ENCODE peak calls at places on chromosomes 2 and 18, in seven cellular contexts. I is astrocyte of the spinal cord; V is CD8-positive, alpha-beta T cell; Z is activated naive CD8-positive, alpha-beta T cell treated with anti-CD3 and anti-CD28 coated beads, Interleukin-2, amount 50 U/mL, for 24 hours; D is T-helper 9 cell; N is AG04450; B is activated T-cell treated with anti-CD3 and anti-CD28 coated beads, Interleukin-2, amount 50 U/mL, for 4 hours. C is an unnamed sample.

GRCh38 chr2:226354434-226354833 is 445.2 kb downstream of the IRS1 start:
- DNase-seq in Z (no peak), I (peak), V (no peak), N (no peak), B (no peak), D (no peak), C (no peak)

GRCh38 chr2:27903649-27904544 is 13.4 kb downstream of the BABAM2 start:
- DNase-seq in I (peak), V (no peak), Z (no peak), D (no peak), B (no peak), N (no peak), C (no peak)

GRCh38 chr2:70718736-70719135 is 49.3 kb downstream of the ADD2 start:
- DNase-seq in V (no peak), D (no peak), N (no peak), Z (no peak), I (no peak), B (no peak), C (no peak)

GRCh38 chr18:34809697-34810096 is 99.6 kb downstream of the DTNA start:
- DNase-seq in Z (no peak), D (no peak), N (no peak), V (no peak), I (peak), B (no peak), C (peak)

GRCh38 chr2:71930073-71930681 is 217.5 kb downstream of the CYP26B1 start:
- DNase-seq in V (no peak), B (no peak), D (no peak), N (peak), Z (no peak), I (no peak), C (peak)

GRCh38 chr18:46480187-46480586 is 176.8 kb downstream of the LOXHD1 start:
- DNase-seq in Z (no peak), D (no peak), V (no peak), N (no peak), I (no peak), B (no peak), C (no peak)

GRCh38 chr2:241018051-241018891 is 19.9 kb downstream of the SNED1 start:
- DNase-seq in N (no peak), V (no peak), D (no peak), B (no peak), I (no peak), Z (no peak), C (peak)

GRCh38 chr2:224142397-224143312 is 103.6 kb upstream of the SERPINE2 start:
- DNase-seq in D (no peak), I (peak), Z (no peak), V (no peak), N (no peak), B (no peak), C (no peak)

GRCh38 chr2:128449226-128450061 is 130.8 kb upstream of the HS6ST1 start:
- DNase-seq in D (no peak), V (no peak), B (no peak), N (no peak), Z (no peak), I (no peak), C (peak)

GRCh38 chr2:9392895-9393757 is 30.2 kb downstream of the ITGB1BP1 start:
- DNase-seq in D (no peak), Z (no peak), V (no peak), B (no peak), N (no peak), I (peak), C (no peak)

GRCh38 chr2:213885485-213885884 is 525.4 kb upstream of the VWC2L start:
- DNase-seq in D (no peak), V (no peak), Z (no peak), I (no peak), N (no peak), B (no peak), C (no peak)

GRCh38 chr2:38508311-38509039 is 94.3 kb downstream of the HNRNPLL start:
- DNase-seq in I (peak), B (peak), V (peak), Z (peak), D (peak), N (no peak), C (peak)

GRCh38 chr2:121382744-121383143 is 97.7 kb upstream of the TFCP2L1 start:
- DNase-seq in Z (no peak), N (no peak), I (no peak), B (no peak), D (no peak), V (no peak), C (no peak)

GRCh38 chr2:109380502-109381326 is 233.1 kb downstream of the SEPTIN10 start:
- DNase-seq in B (no peak), N (no peak), D (no peak), Z (no peak), V (no peak), I (peak), C (no peak)

GRCh38 chr2:177717831-177718618 is 325.5 kb downstream of the AGPS start:
- DNase-seq in V (no peak), N (no peak), B (no peak), Z (no peak), D (no peak), I (no peak), C (no peak)

GRCh38 chr2:70242552-70242951 is 5.9 kb downstream of the TIA1 start:
- DNase-seq in V (no peak), I (no peak), N (no peak), Z (no peak), B (no peak), D (no peak), C (no peak)